ENCODE peak calls at places on chromosomes 4 and X, in four cellular contexts. Z, R, I and J are unnamed samples.

GRCh38 chrX:75038925-75039324 is 113.7 kb upstream of the NEXMIF start:
- DNase-seq in Z (no peak), R (no peak), I (peak), J (no peak)

GRCh38 chr4:98689507-98690174 is 31.2 kb upstream of the TSPAN5 start:
- DNase-seq in Z (no peak), R (no peak), I (no peak), J (no peak)

GRCh38 chr4:164304861-164305260 is 449.1 kb upstream of the SMIM31 start:
- DNase-seq in Z (no peak), R (no peak), I (no peak), J (no peak)

GRCh38 chr4:142953171-142953570 is 107.1 kb upstream of the INPP4B start:
- DNase-seq in Z (no peak), R (no peak), I (no peak), J (no peak)

GRCh38 chr4:11618666-11619282 is 190.1 kb upstream of the HS3ST1 start:
- DNase-seq in Z (no peak), R (peak), I (no peak), J (no peak)

GRCh38 chr4:16707874-16708273 is 190.6 kb downstream of the LDB2 start:
- DNase-seq in Z (no peak), R (no peak), I (peak), J (no peak)

GRCh38 chr4:153207561-153207960 is 3.3 kb downstream of the TRIM2 start:
- DNase-seq in Z (no peak), R (peak), I (peak), J (no peak)

GRCh38 chrX:42846741-42847140 is 68.8 kb upstream of the PPP1R2C start:
- DNase-seq in Z (no peak), R (no peak), I (no peak), J (no peak)

GRCh38 chr4:18917689-18918088 is 896.1 kb upstream of the LCORL start:
- DNase-seq in Z (no peak), R (no peak), I (peak), J (no peak)

GRCh38 chr4:111781611-111782010 is 363.6 kb upstream of the FAM241A start:
- DNase-seq in Z (no peak), R (no peak), I (no peak), J (no peak)

GRCh38 chrX:48957477-48957826 is at the start of gene OTUD5:
- DNase-seq in Z (no peak), R (no peak), I (no peak), J (no peak)

GRCh38 chr4:23685481-23685880 is 204.4 kb downstream of the PPARGC1A start:
- DNase-seq in Z (no peak), R (no peak), I (no peak), J (no peak)

GRCh38 chr4:67820903-67821302 is 62.9 kb downstream of the TMPRSS11D start:
- DNase-seq in Z (no peak), R (no peak), I (no peak), J (no peak)

GRCh38 chrX:97389761-97390192 is 506.1 kb downstream of the RPA4 start:
- DNase-seq in Z (no peak), R (peak), I (peak), J (no peak)

GRCh38 chr4:39591290-39591689 is 47.4 kb downstream of the SMIM14 start:
- DNase-seq in Z (no peak), R (peak), I (peak), J (peak)

GRCh38 chr4:3747582-3747906 is 18.6 kb upstream of the ADRA2C start:
- DNase-seq in Z (no peak), R (no peak), I (no peak), J (no peak)

GRCh38 chr4:112061418-112061817 is 83.8 kb upstream of the FAM241A start:
- DNase-seq in Z (no peak), R (no peak), I (no peak), J (no peak)

GRCh38 chr4:98521486-98521885 is 136.9 kb downstream of the TSPAN5 start:
- DNase-seq in Z (no peak), R (no peak), I (no peak), J (no peak)

GRCh38 chr4:118849867-118850812 is 14.2 kb upstream of the SEC24D start:
- DNase-seq in Z (no peak), R (no peak), I (peak), J (no peak)

GRCh38 chr4:64598068-64598467 is 188.8 kb upstream of the TECRL start:
- DNase-seq in Z (no peak), R (no peak), I (no peak), J (no peak)

GRCh38 chrX:69501433-69501832 is 2.7 kb upstream of the NALF2 start:
- DNase-seq in Z (no peak), R (peak), I (no peak), J (no peak)

GRCh38 chr4:100581337-100581736 is 63.5 kb upstream of the EMCN start:
- DNase-seq in Z (no peak), R (no peak), I (no peak), J (peak)

GRCh38 chr4:143381171-143382118 is 44.8 kb downstream of the GAB1 start:
- DNase-seq in Z (no peak), R (peak), I (peak), J (peak)

GRCh38 chr4:153186046-153186728 is 18.1 kb upstream of the TRIM2 start:
- DNase-seq in Z (no peak), R (no peak), I (no peak), J (no peak)

GRCh38 chr4:24395937-24396336 is 188.4 kb downstream of the DHX15 start:
- DNase-seq in Z (no peak), R (no peak), I (no peak), J (no peak)

GRCh38 chrX:12949205-12949926 is 25.5 kb upstream of the TMSB4X start:
- DNase-seq in Z (no peak), R (no peak), I (peak), J (no peak)

GRCh38 chrX:12949927-12950656 is 24.8 kb upstream of the TMSB4X start:
- DNase-seq in Z (peak), R (peak), I (peak), J (peak)

GRCh38 chrX:12947545-12948235 is 27.2 kb upstream of the TMSB4X start:
- DNase-seq in Z (no peak), R (no peak), I (no peak), J (no peak)

GRCh38 chrX:12946838-12947544 is 27.9 kb upstream of the TMSB4X start:
- DNase-seq in Z (no peak), R (peak), I (peak), J (peak)

DNA sequence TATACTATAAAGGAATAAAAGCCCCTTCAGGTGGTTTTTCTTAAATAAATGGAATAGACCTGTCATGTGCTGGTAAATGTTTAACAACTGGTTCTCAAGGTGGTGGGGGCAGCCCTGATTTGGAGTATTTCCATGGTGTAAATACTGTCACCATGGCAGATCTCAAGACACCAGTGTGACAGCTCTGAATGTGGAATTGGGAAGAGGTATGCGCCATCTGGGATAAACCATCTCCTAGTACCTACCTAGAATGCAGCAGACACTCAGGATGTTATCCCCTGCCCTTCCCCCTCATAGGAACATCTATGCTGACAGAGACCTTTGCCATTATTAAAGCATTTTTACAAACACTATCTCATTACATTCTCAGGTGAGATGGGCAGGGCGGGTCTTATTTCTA is 26.4 kb upstream of the TMSB4X start:
- DNase-seq in Z (no peak), R (no peak), I (no peak), J (no peak)
- TF ChIP-seq POLR2A in Z (no peak), R (no peak), I (no peak), J (no peak)

GRCh38 chr4:114598191-114599121 is at the start of gene UGT8:
- DNase-seq in Z (no peak), R (peak), I (no peak), J (no peak)
- TF ChIP-seq POLR2A in Z (no peak), R (peak), I (no peak), J (no peak)

GRCh38 chr4:83591730-83592129 is 55.8 kb downstream of the GPAT3 start:
- DNase-seq in Z (no peak), R (no peak), I (no peak), J (no peak)
- TF ChIP-seq POLR2A in Z (no peak), R (no peak), I (no peak), J (no peak)

DNA sequence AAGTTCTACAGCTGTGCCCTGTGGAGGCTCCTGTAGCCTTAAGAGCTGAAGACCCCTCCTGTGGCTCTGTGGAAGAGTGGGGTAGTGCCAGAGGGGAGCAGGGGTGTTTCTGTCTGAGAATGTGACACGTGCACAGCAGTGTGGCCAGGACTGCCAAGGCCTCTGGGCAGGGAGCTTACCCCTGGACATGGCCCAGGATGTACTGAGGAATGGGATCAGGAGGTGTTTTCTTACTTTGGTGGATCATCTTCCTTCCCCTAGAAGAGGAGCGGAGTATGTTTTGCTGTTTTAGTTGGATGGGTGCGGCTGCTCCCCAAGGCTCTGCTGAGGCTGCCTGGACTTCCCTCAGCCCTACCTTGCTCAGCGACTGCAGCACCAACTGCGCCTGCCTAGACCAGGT is 342.6 kb downstream of the ARHGAP10 start:
- DNase-seq in Z (no peak), R (no peak), I (no peak), J (no peak)
- TF ChIP-seq POLR2A in Z (no peak), R (no peak), I (no peak), J (no peak)

GRCh38 chr4:4856071-4857000 is 3.1 kb upstream of the MSX1 start:
- DNase-seq in Z (peak), R (no peak), I (no peak), J (no peak)

GRCh38 chr4:4855293-4856070 is 4.0 kb upstream of the MSX1 start:
- DNase-seq in Z (no peak), R (no peak), I (no peak), J (no peak)

GRCh38 chr4:4853921-4854648 is 5.4 kb upstream of the MSX1 start:
- DNase-seq in Z (no peak), R (no peak), I (no peak), J (no peak)

GRCh38 chr4:4853371-4853823 is 6.1 kb upstream of the MSX1 start:
- DNase-seq in Z (no peak), R (no peak), I (no peak), J (no peak)

GRCh38 chr4:4854649-4855292 is 4.7 kb upstream of the MSX1 start:
- DNase-seq in Z (no peak), R (no peak), I (no peak), J (no peak)
- TF ChIP-seq POLR2A in Z (no peak), R (no peak), I (no peak), J (no peak)

GRCh38 chr4:37687175-37687525 is 974 bp upstream of the RELL1 start:
- DNase-seq in Z (no peak), R (no peak), I (no peak), J (no peak)
- TF ChIP-seq POLR2A in Z (no peak), R (no peak), I (no peak), J (no peak)